ENCODE peak calls at places on chromosomes 12 and 14, in seven cellular contexts. N is IMR-90, B is AG04450, V is MM.1S, K is tibial artery, Q is tibial nerve, R is upper lobe of left lung. O is an unnamed sample.

GRCh38 chr12:72267974-72268373 is 4.2 kb upstream of the TRHDE start:
- DNase-seq in B (no peak), Q (no peak), N (peak; percentile 45), R (no peak), V (no peak), K (no peak), O (peak; percentile 2)

GRCh38 chr12:104187446-104188155 is 28.0 kb upstream of the TXNRD1 start:
- DNase-seq in V (no peak), N (no peak), K (no peak), B (no peak), Q (no peak), R (peak; percentile 69), O (no peak)

GRCh38 chr14:54647378-54647777 is 80.5 kb downstream of the SAMD4A start:
- DNase-seq in Q (no peak), B (no peak), N (no peak), R (no peak), K (no peak), V (no peak), O (no peak)

GRCh38 chr14:52874389-52874788 is 76.5 kb downstream of the FERMT2 start:
- DNase-seq in B (no peak), V (no peak), N (no peak), K (no peak), Q (no peak), R (no peak), O (no peak)

GRCh38 chr14:96096639-96097610 is 57.8 kb downstream of the C14orf132 start:
- DNase-seq in Q (no peak), B (no peak), N (no peak), R (no peak), V (no peak), K (peak; percentile 16), O (no peak)

GRCh38 chr14:97771340-97772045 is 974.3 kb downstream of the VRK1 start:
- DNase-seq in K (no peak), V (no peak), B (no peak), Q (no peak), N (no peak), R (no peak), O (no peak)

GRCh38 chr14:69346710-69347109 is 51.4 kb downstream of the ERH start:
- DNase-seq in K (no peak), Q (no peak), B (no peak), V (no peak), N (no peak), R (no peak), O (no peak)

GRCh38 chr14:104580961-104581360 is 1.4 kb downstream of the C14orf180 start:
- DNase-seq in N (peak; percentile 4), Q (no peak), V (no peak), B (no peak), R (no peak), K (peak; percentile 37), O (no peak)

GRCh38 chr12:82527165-82527780 is 159.4 kb upstream of the TMTC2 start:
- DNase-seq in R (no peak), V (peak; percentile 66), B (peak; percentile 37), Q (peak; percentile 50), N (peak; percentile 64), K (no peak), O (peak; percentile 50)

GRCh38 chr12:6187948-6188793 is 12.0 kb upstream of the CD9 start:
- DNase-seq in B (no peak), R (no peak), Q (no peak), V (no peak), N (no peak), K (no peak), O (no peak)

GRCh38 chr12:13661005-13661887 is 320.2 kb downstream of the GRIN2B start:
- DNase-seq in K (peak; percentile 33), R (no peak), N (peak; percentile 47), Q (peak; percentile 64), B (peak; percentile 3), V (peak; percentile 36), O (peak; percentile 19)

GRCh38 chr14:65277027-65277426 is 135.5 kb upstream of the FUT8 start:
- DNase-seq in Q (no peak), K (no peak), B (no peak), N (peak; percentile 58), V (no peak), R (no peak), O (no peak)

GRCh38 chr12:52033506-52034258 is 17.6 kb upstream of the NR4A1 start:
- DNase-seq in N (no peak), K (no peak), B (no peak), R (no peak), V (no peak), Q (no peak), O (no peak)
- H3K4me3 ChIP-seq in N (no peak overlapping the region), K (peak overlapping the region; percentile 39), B (peak overlapping the region; percentile 53), R (no peak overlapping the region), V (peak overlapping the region; percentile 54), Q (peak overlapping the region; percentile 38), O (peak overlapping the region; percentile 46)

GRCh38 chr14:94615254-94615653 is 3.1 kb downstream of the SERPINA3 start:
- DNase-seq in K (peak; percentile 18), N (no peak), B (no peak), R (no peak), Q (no peak), V (no peak), O (no peak)

GRCh38 chr14:94614802-94615201 is 2.6 kb downstream of the SERPINA3 start:
- DNase-seq in V (no peak), Q (no peak), K (peak; percentile 7), R (no peak), N (no peak), B (no peak), O (no peak)

GRCh38 chr14:94612174-94612573 is at the start of gene SERPINA3:
- DNase-seq in B (no peak), R (no peak), K (peak; percentile 35), V (no peak), N (peak; percentile 7), Q (peak; percentile 59), O (no peak)

GRCh38 chr14:94612580-94613554 is 676 bp downstream of the SERPINA3 start:
- DNase-seq in V (no peak), B (no peak), Q (no peak), N (peak; percentile 28), R (no peak), K (peak; percentile 31), O (no peak)

DNA sequence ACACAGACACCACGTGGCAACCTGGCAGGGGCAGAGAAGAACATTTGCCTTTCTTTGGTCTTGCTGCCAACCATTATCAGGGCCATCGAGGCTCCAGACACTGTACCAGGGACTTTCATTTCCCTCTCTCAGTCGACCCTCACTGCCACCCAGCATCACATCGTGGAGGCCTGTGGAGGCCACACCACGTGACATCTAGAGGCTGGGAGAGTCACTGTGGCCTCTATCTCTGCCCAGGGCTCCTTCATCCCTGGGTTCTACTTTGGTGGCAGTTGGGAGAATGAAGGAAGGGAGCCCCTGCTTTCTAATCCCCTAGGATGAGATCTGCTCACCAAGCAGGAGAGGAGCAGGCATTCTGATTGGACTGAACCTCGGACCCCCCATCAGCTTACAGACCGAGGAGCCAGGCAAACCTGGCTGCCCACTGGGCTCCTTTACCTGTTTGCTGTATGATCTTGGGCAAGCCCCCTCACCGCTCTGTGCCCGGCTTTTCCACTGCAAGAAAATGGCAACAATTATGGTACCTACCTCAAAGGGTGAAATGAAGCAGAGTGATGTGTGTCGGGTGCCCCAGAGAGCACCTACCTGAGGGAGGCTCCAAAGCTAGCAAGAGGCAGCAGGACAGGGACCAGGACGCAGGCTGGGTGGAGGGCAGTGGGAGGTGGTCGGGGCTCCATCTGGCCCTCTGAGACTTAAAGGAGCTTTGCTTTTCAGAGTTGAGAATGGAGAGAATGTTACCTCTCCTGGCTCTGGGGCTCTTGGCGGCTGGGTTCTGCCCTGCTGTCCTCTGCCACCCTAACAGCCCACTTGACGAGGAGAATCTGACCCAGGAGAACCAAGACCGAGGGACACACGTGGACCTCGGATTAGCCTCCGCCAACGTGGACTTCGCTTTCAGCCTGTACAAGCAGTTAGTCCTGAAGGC is 1.8 kb downstream of the SERPINA3 start:
- DNase-seq in K (peak; percentile 15), R (no peak), Q (no peak), N (no peak), B (no peak), V (no peak), O (no peak)
- H3K4me3 ChIP-seq in K (no peak overlapping the region), R (no peak overlapping the region), Q (peak overlapping the region; percentile 9), N (no peak overlapping the region), B (no peak overlapping the region), V (no peak overlapping the region), O (no peak overlapping the region)

DNA sequence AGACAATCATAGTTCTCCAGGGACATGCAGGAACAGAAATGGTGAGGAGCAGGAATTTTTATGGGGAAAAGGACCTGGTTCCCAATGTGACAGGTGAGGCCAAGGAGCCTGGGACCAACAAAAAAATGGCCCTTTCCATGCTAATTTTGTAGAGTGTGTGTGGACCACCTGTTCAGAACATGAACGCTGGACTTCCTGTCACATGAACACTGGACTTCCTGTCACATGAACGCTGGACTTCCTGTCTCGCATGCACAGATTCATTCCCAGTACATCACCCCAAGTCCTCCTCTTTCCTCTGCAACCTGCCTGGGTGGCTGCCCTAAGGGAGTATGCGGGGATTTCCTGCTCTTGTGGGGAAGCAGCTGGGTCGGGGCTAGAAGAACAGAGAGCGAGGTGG is 10.1 kb downstream of the FGF6 start:
- DNase-seq in Q (no peak), K (no peak), B (no peak), N (no peak), V (no peak), R (no peak), O (no peak)
- H3K4me3 ChIP-seq in Q (no peak overlapping the region), K (no peak overlapping the region), B (no peak overlapping the region), N (no peak overlapping the region), V (no peak overlapping the region), R (no peak overlapping the region), O (no peak overlapping the region)

GRCh38 chr12:32504626-32505025 is 105.3 kb downstream of the FGD4 start:
- DNase-seq in R (no peak), K (no peak), B (no peak), Q (no peak), V (no peak), N (peak; percentile 10), O (no peak)

GRCh38 chr12:32505067-32505466 is 105.7 kb downstream of the FGD4 start:
- DNase-seq in N (peak; percentile 5), R (no peak), Q (no peak), K (no peak), V (no peak), B (no peak), O (no peak)

GRCh38 chr12:32505546-32505945 is 106.2 kb downstream of the FGD4 start:
- DNase-seq in N (no peak), Q (no peak), R (no peak), K (no peak), V (no peak), B (no peak), O (no peak)

GRCh38 chr12:32501835-32502333 is 102.5 kb downstream of the FGD4 start:
- DNase-seq in B (peak; percentile 33), R (no peak), Q (peak; percentile 37), N (peak; percentile 81), V (peak; percentile 49), K (peak; percentile 36), O (no peak)

DNA sequence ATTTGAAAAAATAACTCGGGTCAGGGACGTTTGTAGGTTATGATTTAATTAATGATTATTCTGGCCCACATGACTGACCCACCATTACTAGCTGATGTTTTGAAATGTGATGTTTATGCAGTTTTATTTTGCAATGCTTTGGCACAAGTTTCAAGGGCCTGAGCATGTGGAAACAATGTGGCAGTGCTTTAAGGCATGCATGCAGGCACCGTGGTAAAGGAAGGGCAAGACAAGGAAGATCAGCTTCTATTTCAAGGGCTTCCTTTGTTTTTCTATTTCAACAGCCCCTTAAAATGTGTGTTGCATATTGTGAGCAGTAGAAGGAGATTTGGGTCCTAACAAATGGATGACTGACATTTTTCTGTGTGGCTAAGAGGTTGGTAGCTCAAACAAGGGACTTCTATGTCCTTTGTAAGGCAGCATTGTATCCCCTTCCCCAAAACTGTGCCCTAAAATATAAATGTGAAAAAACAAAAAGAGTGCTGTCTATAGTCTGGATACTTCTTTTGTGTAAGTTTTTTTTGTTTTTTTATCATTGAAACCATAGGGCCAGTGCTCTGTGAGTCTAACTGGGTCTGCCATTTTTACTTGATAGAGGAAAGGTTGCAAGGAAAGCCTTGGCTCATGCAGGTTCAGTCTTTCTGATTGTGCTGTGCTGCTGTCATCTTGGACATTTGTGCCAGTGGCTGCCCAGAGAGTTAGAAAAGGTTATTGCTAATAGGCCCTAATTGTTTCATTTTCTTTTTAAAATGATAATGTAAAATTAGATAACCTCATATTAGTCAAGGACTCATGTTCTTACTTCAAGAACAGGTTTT is 103.5 kb downstream of the FGD4 start:
- DNase-seq in K (peak; percentile 58), N (peak; percentile 55), B (no peak), Q (peak; percentile 71), V (no peak), R (no peak), O (no peak)
- H3K4me3 ChIP-seq in K (no peak overlapping the region), N (no peak overlapping the region), B (no peak overlapping the region), Q (peak overlapping the region; percentile 23), V (no peak overlapping the region), R (no peak overlapping the region), O (no peak overlapping the region)

O was measured in Jurkat, Clone E6-1.